ENCODE peak calls at places on chromosomes 16 and 17, in nine cellular contexts. C, T, K, A, O, W, H, P and F are unnamed samples.
A peak's percentile ranks its signal among the peaks of the same experiment; 100 is the strongest.

GRCh38 chr16:81885976-81886586 is 107.0 kb downstream of the PLCG2 start:
- DNase-seq in T (peak; percentile 20), O (no peak), P (no peak), A (no peak), C (no peak), W (peak; percentile 16), K (no peak), H (no peak), F (no peak)

GRCh38 chr17:58985265-58985810 is 121.3 kb downstream of the TRIM37 start:
- DNase-seq in H (no peak), C (no peak), T (no peak), W (no peak), O (no peak), K (no peak), P (no peak), A (no peak), F (no peak)

GRCh38 chr17:67696347-67696746 is 21.4 kb upstream of the NOL11 start:
- DNase-seq in W (peak; percentile 5), T (peak; percentile 8), C (no peak), A (no peak), K (no peak), H (no peak), O (no peak), P (no peak), F (no peak)

GRCh38 chr16:11412965-11413887 is 68.0 kb downstream of the RMI2 start:
- DNase-seq in K (no peak), P (no peak), O (no peak), W (no peak), H (no peak), A (no peak), T (no peak), C (peak; percentile 30), F (no peak)

GRCh38 chr17:81523139-81524062 is 4.8 kb upstream of the FSCN2 start:
- DNase-seq in H (peak; percentile 78), P (no peak), O (peak; percentile 76), C (peak; percentile 65), T (peak; percentile 54), A (no peak), K (no peak), W (peak; percentile 21), F (no peak)

GRCh38 chr16:11393861-11394592 is 48.8 kb downstream of the RMI2 start:
- DNase-seq in A (no peak), C (no peak), H (peak; percentile 2), O (no peak), W (no peak), K (no peak), P (peak; percentile 28), T (no peak), F (no peak)

GRCh38 chr16:89096768-89097527 is 3.3 kb downstream of the ACSF3 start:
- DNase-seq in C (peak; percentile 75), O (no peak), P (no peak), T (no peak), A (no peak), H (no peak), W (peak; percentile 12), K (no peak), F (no peak)

GRCh38 chr16:88759245-88759975 is 25.6 kb downstream of the PIEZO1 start:
- DNase-seq in T (peak; percentile 70), K (no peak), O (no peak), A (peak; percentile 84), P (no peak), H (no peak), C (peak; percentile 89), W (peak; percentile 49), F (no peak)

GRCh38 chr17:73439597-73439996 is 127.8 kb upstream of the CDC42EP4 start:
- DNase-seq in W (no peak), K (no peak), O (no peak), C (no peak), A (no peak), H (no peak), P (no peak), T (no peak), F (no peak)

GRCh38 chr17:77106874-77107358 is 33.9 kb upstream of the SEC14L1 start:
- DNase-seq in T (no peak), A (no peak), O (no peak), H (no peak), K (peak; percentile 64), P (no peak), W (no peak), C (no peak), F (no peak)

GRCh38 chr16:66409156-66409555 is 17.9 kb upstream of the BEAN1 start:
- DNase-seq in H (no peak), P (no peak), W (peak; percentile 69), C (no peak), T (peak; percentile 51), A (no peak), K (no peak), O (no peak), F (no peak)

GRCh38 chr16:26197707-26198106 is 505.9 kb downstream of the HS3ST4 start:
- DNase-seq in C (no peak), H (no peak), K (no peak), T (no peak), W (no peak), A (no peak), O (no peak), P (no peak), F (no peak)

GRCh38 chr17:47686661-47687327 is 7.2 kb upstream of the TBKBP1 start:
- DNase-seq in K (no peak), H (no peak), A (no peak), C (no peak), T (no peak), W (peak; percentile 34), P (no peak), O (no peak), F (no peak)
- H3K27ac ChIP-seq in K (no peak overlapping the region), H (no peak overlapping the region), A (no peak overlapping the region), C (peak overlapping the region; percentile 58), T (no peak overlapping the region), W (no peak overlapping the region), P (no peak overlapping the region), O (peak overlapping the region; percentile 68), F (no peak overlapping the region)

DNA sequence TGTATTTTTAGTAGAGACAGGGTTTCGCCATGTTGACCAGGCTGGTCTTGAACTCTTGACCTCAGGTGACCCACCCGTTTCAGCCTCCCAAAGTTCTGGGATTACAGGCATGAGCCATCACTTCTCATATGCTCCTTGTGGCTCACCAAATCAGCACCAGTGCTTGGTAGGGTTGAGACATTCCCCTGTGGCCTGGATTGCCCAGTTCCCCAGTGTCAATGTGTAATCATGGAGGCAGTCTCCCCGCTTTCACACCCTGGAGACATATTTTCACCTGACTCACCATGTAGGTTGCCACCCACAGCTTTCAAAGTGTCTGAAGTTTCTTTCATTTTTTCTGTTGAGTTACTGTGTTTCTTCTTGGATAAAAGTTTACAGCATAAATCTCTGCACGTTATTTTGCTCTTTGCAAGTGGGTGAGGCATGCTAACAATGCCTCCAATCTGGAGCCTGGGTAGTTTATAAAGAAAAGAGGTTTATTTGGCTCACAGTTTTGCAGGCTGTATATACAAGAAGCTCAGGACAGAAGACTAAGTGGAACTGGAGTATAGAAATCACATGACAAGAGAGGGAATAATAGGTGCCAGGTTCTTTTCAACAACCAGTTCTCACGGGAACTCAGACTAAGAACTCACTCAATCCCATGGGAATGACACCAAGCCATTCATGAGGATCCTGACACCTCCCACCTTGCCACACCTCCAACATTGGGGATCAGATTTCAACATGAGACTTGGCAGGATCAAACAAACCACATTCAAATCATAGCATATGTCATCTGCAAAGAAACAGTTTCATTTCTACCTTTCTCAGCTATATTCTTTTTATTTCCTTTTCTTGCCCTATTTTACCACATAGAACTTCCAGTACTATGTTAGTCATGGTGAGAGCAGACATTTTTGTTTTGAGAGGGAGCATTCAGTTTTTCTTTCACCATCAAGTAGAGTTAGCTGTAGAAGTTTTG is 113.2 kb downstream of the PHKB start:
- DNase-seq in T (peak; percentile 56), H (no peak), W (peak; percentile 49), A (no peak), O (no peak), C (no peak), P (no peak), K (peak; percentile 39), F (no peak)
- TF ChIP-seq CTCF in T (no peak), H (no peak), W (no peak), A (no peak), O (no peak), C (no peak), P (no peak), K (no peak), F (no peak)

DNA sequence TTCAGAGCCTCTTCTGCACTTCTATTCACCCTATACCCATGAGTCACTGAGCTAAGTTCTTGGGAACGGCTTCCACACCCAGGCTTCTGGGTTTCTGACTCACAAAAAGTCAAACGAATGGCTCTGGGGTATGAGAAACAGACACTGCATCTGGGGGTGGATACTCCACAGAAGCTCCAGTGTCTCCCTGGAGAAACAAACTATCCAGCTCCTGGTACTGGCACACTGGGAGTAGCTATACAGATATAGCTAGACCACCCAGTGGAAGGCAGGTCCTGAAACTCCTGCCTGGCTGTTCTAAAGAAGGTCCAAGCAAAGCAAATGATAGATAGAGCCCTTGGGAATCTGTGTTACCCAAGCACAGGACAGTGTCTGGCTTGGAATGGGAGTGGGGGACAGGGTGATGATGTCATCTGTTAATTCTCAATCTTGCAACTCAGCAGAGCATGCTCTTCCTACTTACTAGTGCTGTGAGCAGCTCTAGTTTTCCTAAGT is 6.9 kb downstream of the MMP28 start:
- DNase-seq in K (no peak), O (no peak), C (no peak), T (peak; percentile 94), A (no peak), P (no peak), H (no peak), W (peak; percentile 92), F (no peak)
- H3K27ac ChIP-seq in K (no peak overlapping the region), O (no peak overlapping the region), C (peak overlapping the region; percentile 66), T (peak overlapping the region; percentile 47), A (peak overlapping the region; percentile 51), P (peak overlapping the region; percentile 76), H (no peak overlapping the region), W (peak overlapping the region; percentile 11), F (peak overlapping the region; percentile 21)

DNA sequence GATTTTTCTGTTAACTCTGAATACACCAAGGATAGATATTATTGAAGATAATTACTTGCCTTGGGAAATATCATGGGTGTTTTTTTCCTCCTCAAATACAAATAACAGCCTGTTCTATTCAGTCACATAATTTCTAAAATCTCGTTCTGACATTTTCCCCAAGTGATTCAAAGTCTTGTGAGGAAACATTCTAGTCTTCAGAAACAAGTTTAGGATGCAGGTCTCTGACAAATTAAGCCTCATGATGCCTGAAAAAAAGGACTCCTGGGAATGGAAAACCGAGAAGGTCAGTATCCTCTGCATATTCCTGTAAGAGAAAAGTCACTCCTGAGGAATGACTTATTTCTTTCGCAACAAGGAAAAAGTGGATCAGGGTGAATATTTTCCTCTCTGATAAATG is 384.5 kb downstream of the CNTNAP4 start:
- DNase-seq in H (no peak), C (no peak), K (no peak), A (no peak), W (no peak), O (no peak), P (no peak), T (no peak), F (no peak)
- TF ChIP-seq CTCF in H (no peak), C (no peak), K (no peak), A (no peak), W (no peak), O (no peak), P (no peak), T (no peak), F (no peak)

DNA sequence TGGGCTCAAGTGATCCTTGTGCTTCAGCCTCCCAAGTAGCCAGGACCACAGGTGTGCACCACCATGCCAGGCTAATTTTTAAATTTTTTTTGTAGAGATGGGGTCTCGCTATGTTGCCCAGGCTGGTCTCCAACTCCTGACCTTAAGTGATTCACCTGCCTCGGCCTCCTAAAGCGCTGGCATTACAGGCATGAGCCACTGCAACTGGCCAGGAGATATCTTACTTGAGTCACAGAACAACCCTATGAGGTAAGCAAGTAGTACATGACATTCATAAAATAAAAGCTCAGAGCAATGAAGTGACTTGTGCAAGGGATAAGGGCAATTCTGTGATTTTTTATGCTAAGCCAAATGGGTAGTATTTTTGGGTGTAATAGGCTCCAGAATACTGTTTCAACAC is 57.3 kb downstream of the CDC27 start:
- DNase-seq in C (no peak), H (no peak), K (no peak), A (no peak), T (no peak), O (no peak), W (peak; percentile 26), P (no peak), F (no peak)
- H3K27ac ChIP-seq in C (no peak overlapping the region), H (no peak overlapping the region), K (no peak overlapping the region), A (no peak overlapping the region), T (no peak overlapping the region), O (no peak overlapping the region), W (no peak overlapping the region), P (no peak overlapping the region), F (no peak overlapping the region)